ENCODE peak calls at places on chromosomes 12 and 14, in five cellular contexts. Y is GM20000, C is fibroblast of the conjunctiva, L is endothelial cell, X is midbrain. O is an unnamed sample.

GRCh38 chr12:79407671-79408622 is 282.8 kb downstream of the PAWR start:
- DNase-seq in Y (peak; percentile 25), C (peak; percentile 81), L (peak; percentile 58), X (peak; percentile 14), O (no peak)

GRCh38 chr14:23984891-23985607 is 3.7 kb upstream of the DHRS4L2 start:
- DNase-seq in Y (no peak), C (peak; percentile 91), L (no peak), X (no peak), O (no peak)

GRCh38 chr14:23054000-23054811 is 3.1 kb downstream of the CDH24 start:
- DNase-seq in Y (peak; percentile 60), C (no peak), L (peak; percentile 46), X (no peak), O (no peak)

GRCh38 chr12:61254225-61254624 is 1006.0 kb upstream of the USP15 start:
- DNase-seq in Y (no peak), C (no peak), L (no peak), X (no peak), O (no peak)

GRCh38 chr12:2276288-2276842 is 223.6 kb downstream of the CACNA1C start:
- DNase-seq in Y (no peak), C (no peak), L (no peak), X (no peak), O (no peak)

GRCh38 chr12:130461868-130462557 is 124.3 kb downstream of the PIWIL1 start:
- DNase-seq in Y (no peak), C (no peak), L (no peak), X (no peak), O (no peak)

GRCh38 chr12:110739894-110740293 is 2.8 kb downstream of the PPP1CC start:
- DNase-seq in Y (peak; percentile 46), C (no peak), L (no peak), X (no peak), O (no peak)

GRCh38 chr12:13044859-13045384 is 741 bp downstream of the FAM234B start:
- DNase-seq in Y (no peak), C (no peak), L (no peak), X (no peak), O (no peak)

GRCh38 chr14:33229269-33229924 is 290.7 kb downstream of the NPAS3 start:
- DNase-seq in Y (no peak), C (peak; percentile 3), L (no peak), X (peak; percentile 88), O (no peak)

GRCh38 chr12:79927772-79928474 is 7.0 kb downstream of the PPP1R12A start:
- DNase-seq in Y (peak; percentile 24), C (no peak), L (no peak), X (no peak), O (peak; percentile 52)

GRCh38 chr12:107435520-107435919 is 250.1 kb upstream of the PWP1 start:
- DNase-seq in Y (no peak), C (no peak), L (no peak), X (no peak), O (no peak)

GRCh38 chr12:31783996-31784645 is 55.3 kb upstream of the AMN1 start:
- DNase-seq in Y (no peak), C (no peak), L (no peak), X (no peak), O (no peak)

GRCh38 chr12:131720921-131721320 is 10.0 kb downstream of the SFSWAP start:
- DNase-seq in Y (no peak), C (no peak), L (no peak), X (no peak), O (no peak)

GRCh38 chr12:106760184-106760531 is 14.3 kb upstream of the RIC8B start:
- DNase-seq in Y (peak; percentile 80), C (no peak), L (no peak), X (peak; percentile 43), O (no peak)

GRCh38 chr12:120820885-120821510 is 83.2 kb downstream of the SPPL3 start:
- DNase-seq in Y (no peak), C (no peak), L (no peak), X (peak; percentile 25), O (no peak)

O was measured in HL-60.